ENCODE peak calls at places on chromosomes 1 and 21, in nine cellular contexts. One of them, this sample, is unnamed.

GRCh38 chr1:25990702-25991395 is 7.0 kb downstream of the PAFAH2 start:
- DNase-seq in MM.1S: no peak
- DNase-seq in stimulated activated CD4-positive, alpha-beta T cell treated with anti-CD3 and anti-CD28 coated beads, Interleukin-1b, Interleukin-23, amount 100 ng/mL, for 48 hours: peak; percentile 39
- DNase-seq in amygdala: no peak
- DNase-seq in posterior cingulate gyrus: no peak
- DNase-seq in SK-MEL-5: no peak
- DNase-seq in SJCRH30: peak; percentile 44
- DNase-seq in head of caudate nucleus: no peak
- DNase-seq in stimulated activated CD8-positive, alpha-beta memory T cell treated with anti-CD3 and anti-CD28 coated beads, Interleukin-4, amount 100 ng/mL, for 48 hours: peak; percentile 57
- DNase-seq in this sample: peak; percentile 78

GRCh38 chr1:151934048-151934493 is 24.8 kb upstream of the THEM4 start:
- DNase-seq in MM.1S: peak; percentile 77
- DNase-seq in stimulated activated CD4-positive, alpha-beta T cell treated with anti-CD3 and anti-CD28 coated beads, Interleukin-1b, Interleukin-23, amount 100 ng/mL, for 48 hours: peak; percentile 30
- DNase-seq in amygdala: no peak
- DNase-seq in posterior cingulate gyrus: peak; percentile 5
- DNase-seq in SK-MEL-5: peak; percentile 89
- DNase-seq in SJCRH30: peak; percentile 76
- DNase-seq in head of caudate nucleus: peak; percentile 50
- DNase-seq in stimulated activated CD8-positive, alpha-beta memory T cell treated with anti-CD3 and anti-CD28 coated beads, Interleukin-4, amount 100 ng/mL, for 48 hours: peak; percentile 43
- DNase-seq in this sample: peak; percentile 73

GRCh38 chr21:46031484-46031883 is 49.9 kb downstream of the COL6A1 start:
- DNase-seq in MM.1S: no peak
- DNase-seq in stimulated activated CD4-positive, alpha-beta T cell treated with anti-CD3 and anti-CD28 coated beads, Interleukin-1b, Interleukin-23, amount 100 ng/mL, for 48 hours: no peak
- DNase-seq in amygdala: no peak
- DNase-seq in posterior cingulate gyrus: no peak
- DNase-seq in SK-MEL-5: no peak
- DNase-seq in SJCRH30: no peak
- DNase-seq in head of caudate nucleus: no peak
- DNase-seq in stimulated activated CD8-positive, alpha-beta memory T cell treated with anti-CD3 and anti-CD28 coated beads, Interleukin-4, amount 100 ng/mL, for 48 hours: no peak
- DNase-seq in this sample: no peak

GRCh38 chr1:228998179-228998578 is 262.9 kb downstream of the RHOU start:
- DNase-seq in MM.1S: no peak
- DNase-seq in stimulated activated CD4-positive, alpha-beta T cell treated with anti-CD3 and anti-CD28 coated beads, Interleukin-1b, Interleukin-23, amount 100 ng/mL, for 48 hours: no peak
- DNase-seq in amygdala: no peak
- DNase-seq in posterior cingulate gyrus: no peak
- DNase-seq in SK-MEL-5: no peak
- DNase-seq in SJCRH30: no peak
- DNase-seq in head of caudate nucleus: no peak
- DNase-seq in stimulated activated CD8-positive, alpha-beta memory T cell treated with anti-CD3 and anti-CD28 coated beads, Interleukin-4, amount 100 ng/mL, for 48 hours: no peak
- DNase-seq in this sample: no peak

GRCh38 chr1:94982403-94982802 is 55.5 kb upstream of the CNN3 start:
- DNase-seq in MM.1S: no peak
- DNase-seq in stimulated activated CD4-positive, alpha-beta T cell treated with anti-CD3 and anti-CD28 coated beads, Interleukin-1b, Interleukin-23, amount 100 ng/mL, for 48 hours: no peak
- DNase-seq in amygdala: no peak
- DNase-seq in posterior cingulate gyrus: no peak
- DNase-seq in SK-MEL-5: peak; percentile 15
- DNase-seq in SJCRH30: no peak
- DNase-seq in head of caudate nucleus: no peak
- DNase-seq in stimulated activated CD8-positive, alpha-beta memory T cell treated with anti-CD3 and anti-CD28 coated beads, Interleukin-4, amount 100 ng/mL, for 48 hours: no peak
- DNase-seq in this sample: no peak

GRCh38 chr1:207004931-207005830 is 27.4 kb downstream of the C1orf116 start:
- DNase-seq in MM.1S: peak; percentile 54
- DNase-seq in stimulated activated CD4-positive, alpha-beta T cell treated with anti-CD3 and anti-CD28 coated beads, Interleukin-1b, Interleukin-23, amount 100 ng/mL, for 48 hours: no peak
- DNase-seq in amygdala: no peak
- DNase-seq in posterior cingulate gyrus: peak; percentile 27
- DNase-seq in SK-MEL-5: peak; percentile 87
- DNase-seq in SJCRH30: peak; percentile 63
- DNase-seq in head of caudate nucleus: peak; percentile 56
- DNase-seq in stimulated activated CD8-positive, alpha-beta memory T cell treated with anti-CD3 and anti-CD28 coated beads, Interleukin-4, amount 100 ng/mL, for 48 hours: peak; percentile 54
- DNase-seq in this sample: peak; percentile 67

GRCh38 chr1:171470726-171471125 is 14.6 kb upstream of the PRRC2C start:
- DNase-seq in MM.1S: no peak
- DNase-seq in stimulated activated CD4-positive, alpha-beta T cell treated with anti-CD3 and anti-CD28 coated beads, Interleukin-1b, Interleukin-23, amount 100 ng/mL, for 48 hours: no peak
- DNase-seq in amygdala: no peak
- DNase-seq in posterior cingulate gyrus: no peak
- DNase-seq in SK-MEL-5: peak; percentile 84
- DNase-seq in SJCRH30: no peak
- DNase-seq in head of caudate nucleus: no peak
- DNase-seq in stimulated activated CD8-positive, alpha-beta memory T cell treated with anti-CD3 and anti-CD28 coated beads, Interleukin-4, amount 100 ng/mL, for 48 hours: no peak
- DNase-seq in this sample: no peak

GRCh38 chr1:65027699-65028358 is 61.5 kb upstream of the JAK1 start:
- DNase-seq in MM.1S: no peak
- DNase-seq in stimulated activated CD4-positive, alpha-beta T cell treated with anti-CD3 and anti-CD28 coated beads, Interleukin-1b, Interleukin-23, amount 100 ng/mL, for 48 hours: no peak
- DNase-seq in amygdala: no peak
- DNase-seq in posterior cingulate gyrus: peak; percentile 36
- DNase-seq in SK-MEL-5: no peak
- DNase-seq in SJCRH30: peak; percentile 14
- DNase-seq in head of caudate nucleus: no peak
- DNase-seq in stimulated activated CD8-positive, alpha-beta memory T cell treated with anti-CD3 and anti-CD28 coated beads, Interleukin-4, amount 100 ng/mL, for 48 hours: no peak
- DNase-seq in this sample: no peak

This sample was measured in activated effector memory CD4-positive, alpha-beta T cell treated with anti-CD3 and anti-CD28 coated beads, Interleukin-2, amount 50 U/mL, for 16 hours.